ENCODE peak calls at places on chromosomes 13 and 19, in nine cellular contexts. E, Z, Q, I, J, O, P, F and T are unnamed samples.

GRCh38 chr13:75038315-75038881 is 443.6 kb downstream of the TBC1D4 start:
- DNase-seq in E (no peak), Z (no peak), Q (no peak), I (no peak), J (no peak), O (no peak), P (no peak), F (no peak), T (no peak)

GRCh38 chr13:102286326-102286725 is 115.5 kb downstream of the FGF14 start:
- DNase-seq in E (no peak), Z (no peak), Q (no peak), I (peak; percentile 94), J (peak; percentile 65), O (no peak), P (peak; percentile 97), F (no peak), T (no peak)

GRCh38 chr13:33543631-33544030 is 258.1 kb upstream of the STARD13 start:
- DNase-seq in E (no peak), Z (peak; percentile 38), Q (no peak), I (no peak), J (peak; percentile 14), O (no peak), P (peak; percentile 23), F (no peak), T (no peak)

GRCh38 chr19:4186087-4186993 is 3.9 kb downstream of the ANKRD24 start:
- DNase-seq in E (peak; percentile 84), Z (peak; percentile 79), Q (peak; percentile 71), I (no peak), J (peak; percentile 76), O (peak; percentile 39), P (peak; percentile 79), F (peak; percentile 91), T (no peak)

GRCh38 chr13:42746846-42747245 is 34.5 kb upstream of the FAM216B start:
- DNase-seq in E (no peak), Z (no peak), Q (no peak), I (peak; percentile 45), J (no peak), O (no peak), P (peak; percentile 52), F (no peak), T (no peak)

GRCh38 chr19:21468791-21469190 is 36.6 kb upstream of the ZNF429 start:
- DNase-seq in E (peak; percentile 15), Z (no peak), Q (no peak), I (no peak), J (no peak), O (no peak), P (no peak), F (peak; percentile 54), T (no peak)

GRCh38 chr13:36344886-36345437 is 1.2 kb downstream of the SPART start:
- DNase-seq in E (peak; percentile 3), Z (peak; percentile 62), Q (no peak), I (no peak), J (peak; percentile 34), O (no peak), P (peak; percentile 35), F (no peak), T (no peak)

GRCh38 chr13:91609353-91609752 is 210.9 kb downstream of the GPC5 start:
- DNase-seq in E (no peak), Z (no peak), Q (no peak), I (peak; percentile 85), J (peak; percentile 6), O (no peak), P (no peak), F (no peak), T (no peak)

GRCh38 chr19:55540619-55541018 is 3.7 kb upstream of the SBK2 start:
- DNase-seq in E (no peak), Z (no peak), Q (no peak), I (no peak), J (no peak), O (no peak), P (no peak), F (no peak), T (no peak)

GRCh38 chr13:98585946-98586345 is 9.0 kb upstream of the STK24 start:
- DNase-seq in E (no peak), Z (no peak), Q (no peak), I (no peak), J (no peak), O (no peak), P (no peak), F (no peak), T (no peak)

GRCh38 chr19:49335071-49335783 is at the start of gene CD37:
- DNase-seq in E (no peak), Z (peak; percentile 80), Q (no peak), I (no peak), J (no peak), O (no peak), P (no peak), F (peak; percentile 86), T (no peak)
- H3K4me3 ChIP-seq in E (no peak within 1 kb of the TSS), Z (peak within 1 kb of the TSS; percentile 84), Q (no peak within 1 kb of the TSS), I (no peak within 1 kb of the TSS), J (no peak within 1 kb of the TSS), O (no peak within 1 kb of the TSS), P (no peak within 1 kb of the TSS), F (peak within 1 kb of the TSS; percentile 3), T (peak within 1 kb of the TSS; percentile 36)

DNA sequence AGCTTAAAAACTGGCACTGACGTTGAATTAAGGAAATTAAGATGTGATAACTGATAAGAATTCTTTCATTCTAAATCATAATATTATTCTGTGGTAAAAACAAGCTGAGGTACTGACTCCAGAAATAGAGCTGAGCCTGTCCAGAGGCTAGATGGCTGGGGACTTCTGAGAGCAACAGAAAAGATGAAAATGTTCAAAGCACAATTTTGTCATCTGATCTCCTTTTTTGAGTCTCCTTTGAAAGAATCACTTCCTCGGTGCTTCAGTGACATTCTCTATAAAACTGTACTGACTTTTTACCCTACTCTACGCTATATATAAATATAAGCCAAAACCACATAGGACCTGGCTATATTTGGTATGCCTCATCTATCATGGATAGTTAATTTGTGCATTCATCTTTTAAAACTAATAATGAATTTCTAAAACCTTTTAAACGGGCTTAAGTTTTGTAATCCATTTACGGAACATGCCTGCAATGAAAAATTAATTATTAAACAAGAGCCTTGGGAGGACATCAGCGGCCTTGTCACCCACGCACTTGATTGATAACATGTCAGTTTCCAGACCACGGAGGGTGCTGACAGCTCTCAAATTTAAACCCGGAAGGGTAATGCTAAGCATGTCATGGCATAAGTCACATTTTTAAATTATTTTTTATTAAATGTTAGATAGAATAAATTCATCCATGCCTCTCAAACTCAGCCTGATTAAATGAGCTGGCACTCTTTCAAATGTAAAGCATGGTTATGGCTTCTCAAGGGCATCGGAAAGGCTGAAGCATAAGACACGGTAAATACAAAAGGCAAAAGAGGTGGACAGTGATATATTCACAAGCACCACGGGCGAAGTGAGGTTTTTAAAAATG is 235.4 kb downstream of the PCDH9 start:
- DNase-seq in E (no peak), Z (peak; percentile 1), Q (no peak), I (no peak), J (no peak), O (no peak), P (no peak), F (no peak), T (no peak)
- H3K4me3 ChIP-seq in E (no peak overlapping the region), Z (no peak overlapping the region), Q (peak overlapping the region; percentile 5), I (no peak overlapping the region), J (peak overlapping the region; percentile 38), O (no peak overlapping the region), P (no peak overlapping the region), F (no peak overlapping the region), T (no peak overlapping the region)

DNA sequence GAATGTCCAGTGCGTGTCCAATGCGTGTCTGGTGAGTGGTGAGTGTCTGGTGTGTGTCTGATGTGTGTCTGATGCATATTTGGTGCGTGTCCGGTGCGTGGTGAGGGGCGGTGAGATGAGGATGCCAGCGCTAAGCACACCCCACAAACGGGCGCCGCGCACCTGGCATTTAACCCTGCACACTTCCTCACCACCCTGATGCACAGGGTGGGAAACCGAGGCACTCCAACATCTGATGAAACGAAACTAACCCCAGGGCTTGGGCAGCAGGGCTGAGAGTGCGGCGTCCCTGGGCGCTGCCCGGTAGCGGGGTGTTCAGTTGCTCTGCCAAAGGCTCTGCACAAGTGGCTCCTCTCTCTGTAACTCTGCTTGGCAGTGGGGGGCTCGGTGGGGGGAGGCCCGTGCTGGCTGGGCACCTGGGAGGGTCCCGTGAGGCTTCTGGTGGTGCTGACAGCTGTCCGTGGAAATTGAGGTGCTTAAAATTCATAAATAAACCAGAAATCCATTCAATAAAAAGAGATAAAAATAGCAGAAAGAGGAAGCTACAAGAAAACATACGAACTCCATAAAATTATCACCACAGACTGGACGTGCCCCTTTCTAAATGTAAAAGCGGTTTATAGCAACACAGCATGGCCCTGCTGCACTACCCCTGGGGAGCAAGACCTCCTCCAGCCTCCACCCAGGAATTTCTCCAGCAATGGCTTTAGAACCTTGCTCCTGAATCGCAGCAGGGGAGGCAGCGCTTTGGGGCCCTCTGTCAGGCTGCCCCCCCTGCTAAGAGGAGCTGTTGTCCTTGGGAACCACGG is 76.0 kb downstream of the RASA3 start:
- DNase-seq in E (no peak), Z (no peak), Q (no peak), I (no peak), J (no peak), O (no peak), P (no peak), F (no peak), T (no peak)
- H3K4me3 ChIP-seq in E (no peak overlapping the region), Z (no peak overlapping the region), Q (no peak overlapping the region), I (no peak overlapping the region), J (no peak overlapping the region), O (no peak overlapping the region), P (no peak overlapping the region), F (no peak overlapping the region), T (no peak overlapping the region)

GRCh38 chr19:45514376-45515051 is 7.2 kb downstream of the VASP start:
- DNase-seq in E (no peak), Z (no peak), Q (peak; percentile 82), I (no peak), J (no peak), O (no peak), P (no peak), F (no peak), T (no peak)

GRCh38 chr19:45517238-45517637 is 10.0 kb downstream of the VASP start:
- DNase-seq in E (no peak), Z (no peak), Q (no peak), I (no peak), J (no peak), O (no peak), P (no peak), F (no peak), T (no peak)

GRCh38 chr19:45517641-45518468 is 10.6 kb downstream of the VASP start:
- DNase-seq in E (no peak), Z (no peak), Q (no peak), I (no peak), J (no peak), O (no peak), P (no peak), F (no peak), T (no peak)

GRCh38 chr19:45515081-45515624 is 7.9 kb downstream of the VASP start:
- DNase-seq in E (no peak), Z (peak; percentile 76), Q (no peak), I (no peak), J (no peak), O (no peak), P (no peak), F (peak; percentile 90), T (no peak)

DNA sequence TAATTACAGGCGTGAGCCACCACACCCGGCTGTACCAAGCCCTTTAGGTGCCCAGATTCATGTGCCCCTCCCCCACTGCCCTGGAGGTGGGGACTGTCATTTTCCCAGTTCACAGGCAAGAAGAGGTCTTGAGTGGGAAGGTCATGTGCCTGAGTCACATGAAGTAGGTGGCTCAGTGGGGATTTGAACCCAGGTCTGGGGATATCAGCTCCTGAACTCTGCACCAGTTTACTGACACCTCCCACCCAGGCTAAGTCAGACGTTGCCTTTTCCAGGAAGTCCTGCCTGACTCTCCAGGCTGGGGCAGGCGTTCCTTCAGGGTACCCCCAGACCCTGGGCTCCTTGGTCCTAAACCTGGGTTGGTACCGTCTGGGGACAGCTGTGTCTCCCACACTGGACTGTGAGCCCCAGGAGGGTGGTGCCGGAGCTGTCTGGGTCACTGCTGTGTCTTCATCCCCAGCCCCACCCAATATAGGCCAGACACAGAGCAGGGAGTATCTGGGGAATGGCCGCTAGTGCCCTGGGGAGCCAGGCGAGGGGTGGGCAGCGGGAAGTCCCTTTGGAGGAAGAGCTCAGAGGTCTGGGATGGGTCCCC is 8.6 kb downstream of the VASP start:
- DNase-seq in E (no peak), Z (no peak), Q (no peak), I (no peak), J (no peak), O (no peak), P (no peak), F (no peak), T (no peak)
- H3K4me3 ChIP-seq in E (no peak overlapping the region), Z (no peak overlapping the region), Q (no peak overlapping the region), I (no peak overlapping the region), J (no peak overlapping the region), O (no peak overlapping the region), P (no peak overlapping the region), F (no peak overlapping the region), T (no peak overlapping the region)